ENCODE peak calls at places on chromosomes 6 and 20, in ten cellular contexts. R, N, I, H, X, Z, J, M, U and C are unnamed samples.

GRCh38 chr20:30606990-30607389 is 650.5 kb upstream of the DEFB115 start:
- DNase-seq in Z (no peak), X (no peak), U (no peak), H (no peak), J (no peak), I (no peak), R (no peak), N (no peak), M (no peak), C (no peak)

GRCh38 chr6:7721654-7722053 is 4.2 kb upstream of the BMP6 start:
- DNase-seq in J (no peak), H (no peak), I (no peak), R (no peak), U (no peak), M (no peak), X (no peak), N (no peak), Z (no peak), C (no peak)

GRCh38 chr20:45345104-45345936 is 2.9 kb downstream of the SDC4 start:
- DNase-seq in I (no peak), N (no peak), R (no peak), H (no peak), M (no peak), Z (no peak), J (no peak), U (no peak), X (no peak), C (no peak)

GRCh38 chr6:33888183-33888582 is 84.4 kb upstream of the MLN start:
- DNase-seq in M (no peak), H (no peak), N (no peak), I (no peak), J (no peak), Z (no peak), R (no peak), X (no peak), U (no peak), C (no peak)

GRCh38 chr6:85591207-85591606 is 2.5 kb downstream of the SNX14 start:
- DNase-seq in Z (no peak), X (no peak), U (no peak), N (no peak), R (no peak), I (no peak), M (no peak), J (no peak), H (no peak), C (no peak)

GRCh38 chr6:31765910-31766794 is 3.7 kb downstream of the SAPCD1 start:
- DNase-seq in N (no peak), X (no peak), R (no peak), Z (no peak), H (no peak), U (no peak), I (no peak), J (no peak), M (no peak), C (peak; percentile 72)

GRCh38 chr6:25414168-25414567 is 135.0 kb downstream of the CARMIL1 start:
- DNase-seq in M (no peak), Z (no peak), H (no peak), J (no peak), U (no peak), I (no peak), X (no peak), N (no peak), R (no peak), C (no peak)

GRCh38 chr6:14763139-14763538 is 482.7 kb upstream of the JARID2 start:
- DNase-seq in I (no peak), H (no peak), R (no peak), X (no peak), N (no peak), M (no peak), J (no peak), U (no peak), Z (no peak), C (no peak)

GRCh38 chr20:12255571-12255970 is 337.9 kb downstream of the BTBD3 start:
- DNase-seq in N (no peak), Z (no peak), U (no peak), H (no peak), J (no peak), M (no peak), I (no peak), X (no peak), R (no peak), C (no peak)

GRCh38 chr6:113860165-113860955 is 3.2 kb downstream of the MARCKS start:
- DNase-seq in Z (no peak), I (peak; percentile 31), H (peak; percentile 54), X (peak; percentile 18), U (peak; percentile 64), J (no peak), N (no peak), M (no peak), R (no peak), C (peak; percentile 68)

GRCh38 chr6:149566372-149567193 is at the start of gene GINM1:
- DNase-seq in J (peak; percentile 42), U (peak; percentile 47), N (peak; percentile 30), Z (peak; percentile 43), R (peak; percentile 21), M (no peak), I (peak; percentile 53), X (peak; percentile 75), H (peak; percentile 64), C (peak; percentile 81)

GRCh38 chr6:26225848-26226590 is 138.8 kb downstream of the HFE start:
- DNase-seq in R (no peak), M (no peak), H (no peak), N (no peak), Z (no peak), J (no peak), X (no peak), I (no peak), U (no peak), C (no peak)

GRCh38 chr6:28885149-28885738 is 38.5 kb downstream of the TRIM27 start:
- DNase-seq in Z (peak; percentile 15), M (no peak), U (no peak), J (no peak), X (peak; percentile 82), R (no peak), I (no peak), H (no peak), N (no peak), C (no peak)

GRCh38 chr20:25344634-25345033 is 46.0 kb downstream of the ABHD12 start:
- DNase-seq in X (no peak), H (no peak), N (no peak), I (no peak), M (no peak), J (no peak), Z (no peak), U (no peak), R (no peak), C (no peak)

GRCh38 chr6:149231786-149232185 is 85.7 kb upstream of the TAB2 start:
- DNase-seq in M (no peak), U (peak; percentile 59), X (no peak), H (no peak), R (no peak), Z (no peak), J (no peak), I (no peak), N (no peak), C (no peak)

GRCh38 chr20:13788167-13788834 is 3.5 kb downstream of the NDUFAF5 start:
- DNase-seq in N (peak; percentile 12), M (no peak), U (no peak), Z (no peak), H (no peak), J (peak; percentile 20), I (peak; percentile 40), X (peak; percentile 63), R (no peak), C (peak; percentile 45)

GRCh38 chr20:13292486-13292885 is 71.4 kb downstream of the ISM1 start:
- DNase-seq in Z (no peak), R (no peak), I (no peak), J (no peak), N (no peak), X (no peak), U (no peak), M (no peak), H (no peak), C (no peak)

GRCh38 chr20:4373454-4373853 is 348.3 kb upstream of the PRND start:
- DNase-seq in N (no peak), X (no peak), H (no peak), I (no peak), U (no peak), J (no peak), R (no peak), M (no peak), Z (no peak), C (no peak)

GRCh38 chr6:97423190-97423589 is 140.2 kb upstream of the MMS22L start:
- DNase-seq in Z (no peak), N (no peak), U (no peak), I (no peak), X (no peak), H (no peak), R (no peak), M (no peak), J (no peak), C (no peak)

GRCh38 chr6:130958468-130958867 is 104.6 kb downstream of the EPB41L2 start:
- DNase-seq in M (no peak), Z (no peak), J (no peak), X (no peak), U (no peak), R (no peak), N (no peak), H (no peak), I (no peak), C (no peak)

GRCh38 chr6:137234505-137234863 is 15.3 kb upstream of the IFNGR1 start:
- DNase-seq in M (no peak), I (no peak), Z (no peak), N (no peak), H (no peak), U (no peak), J (no peak), R (peak; percentile 5), X (no peak), C (no peak)

GRCh38 chr20:59603727-59604608 is at the start of gene PHACTR3:
- DNase-seq in U (no peak), M (no peak), N (no peak), H (no peak), R (no peak), Z (no peak), J (peak; percentile 41), I (no peak), X (no peak), C (no peak)

GRCh38 chr6:137216875-137217553 is 2.2 kb downstream of the IFNGR1 start:
- DNase-seq in Z (no peak), H (no peak), R (no peak), M (no peak), J (no peak), N (no peak), I (no peak), U (no peak), X (no peak), C (no peak)

GRCh38 chr6:159761135-159761872 is 541 bp upstream of the ACAT2 start:
- DNase-seq in M (no peak), J (peak; percentile 38), U (peak; percentile 27), H (peak; percentile 58), R (no peak), N (no peak), I (no peak), X (no peak), Z (no peak), C (peak; percentile 65)

GRCh38 chr20:57509665-57510237 is 15.2 kb downstream of the CTCFL start:
- DNase-seq in N (no peak), I (no peak), H (no peak), Z (no peak), M (no peak), X (peak; percentile 18), R (no peak), U (no peak), J (no peak), C (peak; percentile 53)

GRCh38 chr6:43334466-43335095 is 26.0 kb upstream of the CRIP3 start:
- DNase-seq in M (no peak), Z (no peak), I (peak; percentile 24), U (no peak), R (no peak), J (no peak), X (no peak), H (no peak), N (no peak), C (no peak)